ENCODE peak calls at places on chromosome 15, in eight cellular contexts. X is NCI-H748 treated with DMSO at 0.1 percent for 48 hours; U is stimulated activated CD4-positive, alpha-beta T cell treated with anti-CD3 and anti-CD28 coated beads, Interleukin-2, amount 100 ng/mL, for 24 hours; Z is fibroblast of lung; I is islet precursor cell; F is adrenal gland; M is GM10248; W is fibroblast of mammary gland. G is an unnamed sample.

GRCh38 chr15:72206677-72207000 is 9.1 kb upstream of the GRAMD2A start:
- DNase-seq in X (no peak), U (no peak), Z (no peak), I (peak), F (no peak), M (no peak), W (no peak), G (no peak)

GRCh38 chr15:89197503-89197971 is 23.8 kb downstream of the RLBP1 start:
- DNase-seq in X (no peak), U (no peak), Z (no peak), I (peak), F (peak), M (no peak), W (no peak), G (no peak)

GRCh38 chr15:39587291-39587909 is 6.5 kb downstream of the THBS1 start:
- DNase-seq in X (no peak), U (no peak), Z (peak), I (no peak), F (no peak), M (no peak), W (peak), G (no peak)

GRCh38 chr15:85800460-85801123 is 5.9 kb upstream of the KLHL25 start:
- DNase-seq in X (no peak), U (no peak), Z (peak), I (peak), F (peak), M (no peak), W (peak), G (no peak)

GRCh38 chr15:78308422-78309021 is 9.1 kb upstream of the SKIC8 start:
- DNase-seq in X (peak), U (peak), Z (peak), I (peak), F (peak), M (peak), W (peak), G (peak)

GRCh38 chr15:88704791-88705768 is 66.3 kb downstream of the ISG20 start:
- DNase-seq in X (no peak), U (peak), Z (peak), I (peak), F (peak), M (no peak), W (peak), G (peak)

GRCh38 chr15:35444557-35445204 is 101.3 kb downstream of the DPH6 start:
- DNase-seq in X (peak), U (no peak), Z (peak), I (no peak), F (no peak), M (peak), W (peak), G (no peak)

GRCh38 chr15:89371145-89372044 is 36.8 kb upstream of the POLG start:
- DNase-seq in X (no peak), U (no peak), Z (no peak), I (no peak), F (no peak), M (no peak), W (no peak), G (no peak)

GRCh38 chr15:63532307-63532744 is 27.9 kb downstream of the USP3 start:
- DNase-seq in X (no peak), U (no peak), Z (peak), I (no peak), F (no peak), M (no peak), W (peak), G (no peak)

GRCh38 chr15:71679223-71680078 is 130.9 kb upstream of the NR2E3 start:
- DNase-seq in X (no peak), U (no peak), Z (no peak), I (peak), F (no peak), M (no peak), W (peak), G (no peak)

GRCh38 chr15:78220713-78221112 is 13.7 kb downstream of the ACSBG1 start:
- DNase-seq in X (no peak), U (no peak), Z (peak), I (no peak), F (no peak), M (no peak), W (no peak), G (no peak)

GRCh38 chr15:78951841-78952238 is 7.0 kb upstream of the CTSH start:
- DNase-seq in X (peak), U (no peak), Z (peak), I (peak), F (peak), M (no peak), W (no peak), G (no peak)

GRCh38 chr15:90327313-90327712 is 24.8 kb upstream of the ZNF774 start:
- DNase-seq in X (no peak), U (no peak), Z (peak), I (no peak), F (no peak), M (no peak), W (no peak), G (no peak)

GRCh38 chr15:57344282-57344681 is 32.0 kb upstream of the CGNL1 start:
- DNase-seq in X (no peak), U (no peak), Z (no peak), I (no peak), F (no peak), M (no peak), W (no peak), G (no peak)

GRCh38 chr15:78195735-78196201 is 38.6 kb downstream of the ACSBG1 start:
- DNase-seq in X (no peak), U (peak), Z (no peak), I (peak), F (no peak), M (peak), W (no peak), G (no peak)

GRCh38 chr15:56491110-56491722 is 26.3 kb upstream of the MNS1 start:
- DNase-seq in X (peak), U (peak), Z (peak), I (peak), F (peak), M (peak), W (peak), G (no peak)

GRCh38 chr15:41085029-41085428 is 31.1 kb downstream of the INO80 start:
- DNase-seq in X (no peak), U (no peak), Z (no peak), I (no peak), F (no peak), M (no peak), W (no peak), G (no peak)

GRCh38 chr15:42502472-42502871 is 7.0 kb downstream of the SNAP23 start:
- DNase-seq in X (no peak), U (no peak), Z (no peak), I (no peak), F (no peak), M (no peak), W (no peak), G (no peak)

GRCh38 chr15:74406992-74407705 is 26.6 kb downstream of the SEMA7A start:
- DNase-seq in X (no peak), U (no peak), Z (peak), I (peak), F (no peak), M (no peak), W (peak), G (no peak)